ENCODE peak calls at places on chromosome 13, in six cellular contexts. One of them, this sample, is unnamed.

GRCh38 chr13:30809787-30810186 is 74.4 kb downstream of the ALOX5AP start:
- DNase-seq in PC-3: no peak
- DNase-seq in adrenal gland: no peak
- DNase-seq in cardiac muscle cell: no peak
- DNase-seq in HCT116: no peak
- DNase-seq in breast epithelium: no peak
- DNase-seq in this sample: no peak

GRCh38 chr13:29918845-29919244 is 68.4 kb upstream of the UBL3 start:
- DNase-seq in PC-3: peak; percentile 95
- DNase-seq in adrenal gland: no peak
- DNase-seq in cardiac muscle cell: peak; percentile 80
- DNase-seq in HCT116: no peak
- DNase-seq in breast epithelium: peak; percentile 88
- DNase-seq in this sample: no peak

GRCh38 chr13:40878321-40878720 is 88.9 kb downstream of the SLC25A15 start:
- DNase-seq in PC-3: no peak
- DNase-seq in adrenal gland: no peak
- DNase-seq in cardiac muscle cell: no peak
- DNase-seq in HCT116: no peak
- DNase-seq in breast epithelium: no peak
- DNase-seq in this sample: no peak

GRCh38 chr13:21324793-21325192 is 134.3 kb downstream of the ZDHHC20 start:
- DNase-seq in PC-3: no peak
- DNase-seq in adrenal gland: no peak
- DNase-seq in cardiac muscle cell: no peak
- DNase-seq in HCT116: no peak
- DNase-seq in breast epithelium: no peak
- DNase-seq in this sample: no peak

GRCh38 chr13:38850868-38851626 is 139.6 kb downstream of the STOML3 start:
- DNase-seq in PC-3: no peak
- DNase-seq in adrenal gland: no peak
- DNase-seq in cardiac muscle cell: no peak
- DNase-seq in HCT116: no peak
- DNase-seq in breast epithelium: no peak
- DNase-seq in this sample: no peak

GRCh38 chr13:111319521-111319920 is 921 bp upstream of the TEX29 start:
- DNase-seq in PC-3: no peak
- DNase-seq in adrenal gland: no peak
- DNase-seq in cardiac muscle cell: no peak
- DNase-seq in HCT116: no peak
- DNase-seq in breast epithelium: no peak
- DNase-seq in this sample: no peak

GRCh38 chr13:109331898-109332297 is 454.5 kb downstream of the IRS2 start:
- DNase-seq in PC-3: peak; percentile 42
- DNase-seq in adrenal gland: no peak
- DNase-seq in cardiac muscle cell: peak; percentile 81
- DNase-seq in HCT116: no peak
- DNase-seq in breast epithelium: no peak
- DNase-seq in this sample: no peak

GRCh38 chr13:105177265-105177900 is 1358.1 kb downstream of the EFNB2 start:
- DNase-seq in PC-3: no peak
- DNase-seq in adrenal gland: no peak
- DNase-seq in cardiac muscle cell: no peak
- DNase-seq in HCT116: no peak
- DNase-seq in breast epithelium: no peak
- DNase-seq in this sample: no peak

GRCh38 chr13:35524192-35524591 is 47.7 kb upstream of the MAB21L1 start:
- DNase-seq in PC-3: no peak
- DNase-seq in adrenal gland: no peak
- DNase-seq in cardiac muscle cell: peak; percentile 29
- DNase-seq in HCT116: no peak
- DNase-seq in breast epithelium: no peak
- DNase-seq in this sample: no peak

GRCh38 chr13:95180513-95181245 is 120.6 kb downstream of the ABCC4 start:
- DNase-seq in PC-3: no peak
- DNase-seq in adrenal gland: peak; percentile 36
- DNase-seq in cardiac muscle cell: no peak
- DNase-seq in HCT116: no peak
- DNase-seq in breast epithelium: no peak
- DNase-seq in this sample: no peak

GRCh38 chr13:90824027-90824426 is 523.5 kb upstream of the MIR17HG start:
- DNase-seq in PC-3: no peak
- DNase-seq in adrenal gland: no peak
- DNase-seq in cardiac muscle cell: no peak
- DNase-seq in HCT116: no peak
- DNase-seq in breast epithelium: no peak
- DNase-seq in this sample: no peak

GRCh38 chr13:36163809-36164308 is 32.7 kb upstream of the DCLK1 start:
- DNase-seq in PC-3: peak; percentile 18
- DNase-seq in adrenal gland: peak; percentile 16
- DNase-seq in cardiac muscle cell: peak; percentile 89
- DNase-seq in HCT116: no peak
- DNase-seq in breast epithelium: peak; percentile 38
- DNase-seq in this sample: peak; percentile 73

GRCh38 chr13:53507741-53508140 is 479.1 kb downstream of the OLFM4 start:
- DNase-seq in PC-3: no peak
- DNase-seq in adrenal gland: no peak
- DNase-seq in cardiac muscle cell: no peak
- DNase-seq in HCT116: no peak
- DNase-seq in breast epithelium: no peak
- DNase-seq in this sample: no peak

GRCh38 chr13:73767747-73768315 is 366.4 kb downstream of the KLF12 start:
- DNase-seq in PC-3: peak; percentile 27
- DNase-seq in adrenal gland: no peak
- DNase-seq in cardiac muscle cell: no peak
- DNase-seq in HCT116: no peak
- DNase-seq in breast epithelium: no peak
- DNase-seq in this sample: no peak
- TF ChIP-seq CTCF in PC-3: peak; percentile 64
- TF ChIP-seq CTCF in adrenal gland: no peak
- TF ChIP-seq CTCF in cardiac muscle cell: peak; percentile 32
- TF ChIP-seq CTCF in HCT116: no peak
- TF ChIP-seq CTCF in breast epithelium: no peak
- TF ChIP-seq CTCF in this sample: no peak

GRCh38 chr13:113862191-113862765 is 1.6 kb downstream of the GAS6 start:
- DNase-seq in PC-3: no peak
- DNase-seq in adrenal gland: no peak
- DNase-seq in cardiac muscle cell: no peak
- DNase-seq in HCT116: no peak
- DNase-seq in breast epithelium: peak; percentile 24
- DNase-seq in this sample: no peak
- H3K4me3 ChIP-seq in PC-3: peak overlapping the region; percentile 66
- H3K4me3 ChIP-seq in adrenal gland: no peak overlapping the region
- H3K4me3 ChIP-seq in cardiac muscle cell: peak overlapping the region; percentile 40
- H3K4me3 ChIP-seq in HCT116: peak overlapping the region; percentile 52
- H3K4me3 ChIP-seq in breast epithelium: peak overlapping the region; percentile 77
- H3K4me3 ChIP-seq in this sample: peak overlapping the region; percentile 74

DNA sequence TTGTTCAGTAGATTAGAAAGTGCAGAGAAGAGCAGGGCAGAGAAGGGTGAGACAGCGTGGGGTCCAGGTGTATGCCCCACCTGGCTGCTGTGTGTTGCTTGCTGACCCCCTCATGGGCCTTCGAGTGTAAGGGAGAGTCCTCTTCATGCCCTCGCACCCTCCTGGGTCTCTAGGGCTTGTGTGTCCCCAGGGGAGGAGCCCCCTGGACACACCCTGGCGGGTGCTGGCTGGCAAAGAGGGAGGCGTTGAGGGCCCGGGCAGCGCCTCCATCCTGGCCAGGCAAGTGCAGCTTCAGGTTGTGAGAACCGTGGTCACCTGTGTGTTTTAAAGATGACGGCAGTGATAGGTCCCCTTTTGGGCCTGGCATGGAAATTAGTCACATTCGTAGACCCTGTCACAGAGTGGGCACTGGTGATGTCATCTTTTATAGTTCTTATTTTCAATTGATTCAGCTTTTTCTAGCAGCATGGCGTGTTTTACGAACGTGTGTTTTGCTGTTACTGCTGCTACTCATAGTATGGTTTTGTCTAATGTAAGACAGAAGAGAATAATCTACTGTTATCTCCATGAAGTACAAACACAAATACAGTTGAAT is 18.7 kb downstream of the TFDP1 start:
- DNase-seq in PC-3: no peak
- DNase-seq in adrenal gland: no peak
- DNase-seq in cardiac muscle cell: no peak
- DNase-seq in HCT116: no peak
- DNase-seq in breast epithelium: no peak
- DNase-seq in this sample: no peak
- H3K4me1 ChIP-seq in PC-3: no peaks in the 10 kb centered on the region
- H3K4me1 ChIP-seq in adrenal gland: no peaks in the 10 kb centered on the region
- H3K4me1 ChIP-seq in cardiac muscle cell: no peaks in the 10 kb centered on the region
- H3K4me1 ChIP-seq in HCT116: no peaks in the 10 kb centered on the region
- H3K4me1 ChIP-seq in breast epithelium: no peaks in the 10 kb centered on the region
- H3K4me1 ChIP-seq in this sample: no peaks in the 10 kb centered on the region

GRCh38 chr13:20306039-20306438 is 73.9 kb upstream of the GJB6 start:
- DNase-seq in PC-3: no peak
- DNase-seq in adrenal gland: no peak
- DNase-seq in cardiac muscle cell: no peak
- DNase-seq in HCT116: no peak
- DNase-seq in breast epithelium: no peak
- DNase-seq in this sample: no peak
- TF ChIP-seq CTCF in PC-3: no peak
- TF ChIP-seq CTCF in adrenal gland: no peak
- TF ChIP-seq CTCF in cardiac muscle cell: no peak
- TF ChIP-seq CTCF in HCT116: no peak
- TF ChIP-seq CTCF in breast epithelium: no peak
- TF ChIP-seq CTCF in this sample: no peak

GRCh38 chr13:46166221-46166584 is 15.8 kb downstream of the LCP1 start:
- DNase-seq in PC-3: no peak
- DNase-seq in adrenal gland: no peak
- DNase-seq in cardiac muscle cell: no peak
- DNase-seq in HCT116: no peak
- DNase-seq in breast epithelium: no peak
- DNase-seq in this sample: no peak

GRCh38 chr13:46170268-46170667 is 11.7 kb downstream of the LCP1 start:
- DNase-seq in PC-3: no peak
- DNase-seq in adrenal gland: no peak
- DNase-seq in cardiac muscle cell: no peak
- DNase-seq in HCT116: no peak
- DNase-seq in breast epithelium: no peak
- DNase-seq in this sample: no peak

GRCh38 chr13:46168818-46169217 is 13.2 kb downstream of the LCP1 start:
- DNase-seq in PC-3: no peak
- DNase-seq in adrenal gland: no peak
- DNase-seq in cardiac muscle cell: no peak
- DNase-seq in HCT116: no peak
- DNase-seq in breast epithelium: no peak
- DNase-seq in this sample: no peak

GRCh38 chr13:46166947-46167610 is 14.9 kb downstream of the LCP1 start:
- DNase-seq in PC-3: no peak
- DNase-seq in adrenal gland: no peak
- DNase-seq in cardiac muscle cell: no peak
- DNase-seq in HCT116: no peak
- DNase-seq in breast epithelium: no peak
- DNase-seq in this sample: no peak

GRCh38 chr13:46168341-46168740 is 13.6 kb downstream of the LCP1 start:
- DNase-seq in PC-3: no peak
- DNase-seq in adrenal gland: peak; percentile 14
- DNase-seq in cardiac muscle cell: peak; percentile 43
- DNase-seq in HCT116: no peak
- DNase-seq in breast epithelium: peak; percentile 58
- DNase-seq in this sample: no peak
- H3K4me3 ChIP-seq in PC-3: no peak overlapping the region
- H3K4me3 ChIP-seq in adrenal gland: no peak overlapping the region
- H3K4me3 ChIP-seq in cardiac muscle cell: no peak overlapping the region
- H3K4me3 ChIP-seq in HCT116: no peak overlapping the region
- H3K4me3 ChIP-seq in breast epithelium: no peak overlapping the region
- H3K4me3 ChIP-seq in this sample: no peak overlapping the region

GRCh38 chr13:25881946-25882574 is 169.8 kb downstream of the SHISA2 start:
- DNase-seq in PC-3: no peak
- DNase-seq in adrenal gland: no peak
- DNase-seq in cardiac muscle cell: peak; percentile 50
- DNase-seq in HCT116: no peak
- DNase-seq in breast epithelium: no peak
- DNase-seq in this sample: no peak
- H3K4me1 ChIP-seq in PC-3: peaks cover 12% of the 10 kb centered on the region
- H3K4me1 ChIP-seq in adrenal gland: no peaks in the 10 kb centered on the region
- H3K4me1 ChIP-seq in cardiac muscle cell: no peaks in the 10 kb centered on the region
- H3K4me1 ChIP-seq in HCT116: no peaks in the 10 kb centered on the region
- H3K4me1 ChIP-seq in breast epithelium: no peaks in the 10 kb centered on the region
- H3K4me1 ChIP-seq in this sample: no peaks in the 10 kb centered on the region

This sample was measured in right atrium auricular region.